ENCODE peak calls at places on chromosomes 1 and 21, in eight cellular contexts. A is fibroblast of lung, F is HCT116, S is AG04450, B is lower leg skin, T is psoas muscle, J is colonic mucosa, E is BJ. H is an unnamed sample.

GRCh38 chr1:81513796-81514354 is 286.9 kb upstream of the ADGRL2 start:
- DNase-seq in F (no peak), T (no peak), B (no peak), E (no peak), S (no peak), J (no peak), A (no peak), H (no peak)

GRCh38 chr1:151593651-151594625 is 17.9 kb upstream of the SNX27 start:
- DNase-seq in J (peak; percentile 87), A (peak; percentile 47), S (no peak), T (peak; percentile 72), F (peak; percentile 77), B (peak; percentile 94), E (no peak), H (peak; percentile 82)

GRCh38 chr1:212161231-212161781 is 123.9 kb upstream of the PPP2R5A start:
- DNase-seq in A (peak; percentile 61), F (peak; percentile 13), T (no peak), B (no peak), J (no peak), E (peak; percentile 49), S (peak; percentile 29), H (no peak)

GRCh38 chr1:88892146-88892877 is 945 bp upstream of the GTF2B start:
- DNase-seq in B (no peak), T (no peak), J (no peak), E (no peak), S (no peak), F (peak; percentile 89), A (peak; percentile 81), H (no peak)

GRCh38 chr21:45097827-45098387 is 23.5 kb downstream of the ADARB1 start:
- DNase-seq in J (no peak), T (no peak), E (no peak), A (no peak), B (no peak), F (no peak), S (no peak), H (no peak)

GRCh38 chr1:45037456-45037855 is 25.4 kb downstream of the UROD start:
- DNase-seq in T (no peak), E (no peak), S (no peak), A (no peak), B (no peak), J (no peak), F (no peak), H (no peak)

GRCh38 chr1:6275826-6276764 is 15.2 kb upstream of the GPR153 start:
- DNase-seq in A (peak; percentile 87), B (peak; percentile 91), T (peak; percentile 60), J (peak; percentile 46), S (peak; percentile 66), E (peak; percentile 68), F (no peak), H (no peak)

GRCh38 chr21:44450402-44450801 is 4.9 kb upstream of the LRRC3 start:
- DNase-seq in A (no peak), F (no peak), E (no peak), S (no peak), T (no peak), B (peak; percentile 75), J (no peak), H (no peak)

GRCh38 chr1:170707959-170708666 is 44.2 kb downstream of the PRRX1 start:
- DNase-seq in S (peak; percentile 78), F (peak; percentile 98), T (no peak), A (peak; percentile 95), J (no peak), B (no peak), E (peak; percentile 98), H (no peak)

GRCh38 chr21:27464643-27465042 is 497.8 kb upstream of the ADAMTS5 start:
- DNase-seq in A (no peak), F (no peak), J (no peak), S (no peak), B (no peak), T (no peak), E (no peak), H (no peak)

GRCh38 chr21:27462786-27463185 is 495.9 kb upstream of the ADAMTS5 start:
- DNase-seq in E (no peak), T (no peak), B (no peak), J (no peak), A (no peak), S (no peak), F (no peak), H (no peak)

DNA sequence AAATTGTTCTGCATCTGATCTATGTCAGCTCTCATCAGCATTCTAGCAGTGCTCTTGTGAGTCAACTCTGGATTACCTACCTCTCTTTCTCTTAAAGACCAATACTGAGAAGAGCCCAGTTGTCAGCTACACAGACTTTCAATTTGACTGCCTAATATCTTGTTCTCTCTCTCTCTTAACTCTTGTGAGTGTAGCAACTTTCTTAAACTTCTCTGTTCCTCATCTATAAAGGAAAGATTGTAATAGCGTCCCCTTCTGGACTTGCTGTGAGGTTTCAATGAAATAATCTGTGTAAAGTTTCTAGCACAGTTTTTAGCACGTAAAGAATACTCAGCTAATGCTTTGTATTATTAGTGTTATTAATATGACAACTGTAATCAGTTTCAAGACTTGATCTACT is 499.3 kb upstream of the ADAMTS5 start:
- DNase-seq in A (no peak), T (no peak), J (no peak), E (no peak), F (no peak), S (no peak), B (no peak), H (no peak)
- TF ChIP-seq CTCF in A (no peak), T (no peak), J (no peak), E (no peak), F (no peak), S (no peak), B (no peak), H (no peak)

GRCh38 chr1:26998319-26999300 is 5.1 kb downstream of the TRNP1 start:
- DNase-seq in J (no peak), A (peak; percentile 55), B (no peak), T (no peak), F (no peak), S (no peak), E (no peak), H (no peak)

GRCh38 chr1:27000092-27000816 is 6.8 kb downstream of the TRNP1 start:
- DNase-seq in A (peak; percentile 66), T (no peak), S (no peak), J (no peak), F (no peak), E (no peak), B (no peak), H (no peak)

GRCh38 chr1:27000817-27001460 is 7.4 kb downstream of the TRNP1 start:
- DNase-seq in J (no peak), E (no peak), T (no peak), A (no peak), B (no peak), S (no peak), F (no peak), H (no peak)

GRCh38 chr1:27001570-27002360 is 8.3 kb downstream of the TRNP1 start:
- DNase-seq in E (no peak), T (peak; percentile 37), F (no peak), B (no peak), S (no peak), A (peak; percentile 66), J (no peak), H (peak; percentile 85)

DNA sequence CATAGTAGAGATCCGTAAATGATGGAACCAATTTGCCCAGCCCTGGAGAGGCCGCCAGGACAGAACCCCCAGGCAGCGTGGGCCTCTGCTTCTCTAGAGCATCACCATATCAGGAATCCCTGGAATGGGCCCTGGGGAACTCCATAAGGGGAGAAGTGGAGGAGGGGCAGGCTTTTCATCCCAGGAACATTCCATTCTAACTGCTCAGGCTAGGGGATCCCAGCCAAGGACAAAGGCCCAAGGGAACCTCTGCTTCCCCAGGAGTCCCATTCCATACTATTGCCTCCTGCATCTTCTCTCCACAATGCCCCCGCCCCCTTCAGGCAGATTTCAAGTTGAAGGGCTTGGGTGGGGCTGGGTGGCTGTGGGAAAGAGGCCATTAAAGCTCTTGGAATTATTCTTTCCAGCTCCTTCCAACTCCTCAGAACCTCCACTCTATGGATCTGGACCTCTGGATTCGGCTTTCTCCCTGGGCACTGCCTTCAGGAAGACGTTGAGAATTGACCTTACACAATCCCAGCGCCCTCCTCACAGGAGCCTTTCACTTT is 6.0 kb downstream of the TRNP1 start:
- DNase-seq in B (no peak), F (peak; percentile 83), E (peak; percentile 95), T (peak; percentile 59), S (peak; percentile 95), A (peak; percentile 98), J (no peak), H (peak; percentile 68)
- TF ChIP-seq CTCF in B (no peak), F (no peak), E (peak; percentile 19), T (no peak), S (peak; percentile 1), A (no peak), J (no peak), H (no peak)

GRCh38 chr1:2525524-2525895 is 886 bp downstream of the PANK4 start:
- DNase-seq in E (no peak), B (no peak), F (no peak), A (no peak), S (no peak), T (no peak), J (no peak), H (no peak)

GRCh38 chr1:2522230-2522629 is 4.2 kb downstream of the PANK4 start:
- DNase-seq in E (no peak), J (no peak), S (no peak), T (no peak), F (no peak), B (no peak), A (no peak), H (no peak)

GRCh38 chr1:2520806-2521205 is 5.6 kb downstream of the PANK4 start:
- DNase-seq in B (no peak), T (no peak), F (no peak), A (no peak), J (no peak), S (no peak), E (no peak), H (no peak)

GRCh38 chr1:2523891-2524609 is 2.3 kb downstream of the PANK4 start:
- DNase-seq in J (no peak), F (no peak), T (no peak), A (no peak), E (no peak), B (no peak), S (no peak), H (no peak)

DNA sequence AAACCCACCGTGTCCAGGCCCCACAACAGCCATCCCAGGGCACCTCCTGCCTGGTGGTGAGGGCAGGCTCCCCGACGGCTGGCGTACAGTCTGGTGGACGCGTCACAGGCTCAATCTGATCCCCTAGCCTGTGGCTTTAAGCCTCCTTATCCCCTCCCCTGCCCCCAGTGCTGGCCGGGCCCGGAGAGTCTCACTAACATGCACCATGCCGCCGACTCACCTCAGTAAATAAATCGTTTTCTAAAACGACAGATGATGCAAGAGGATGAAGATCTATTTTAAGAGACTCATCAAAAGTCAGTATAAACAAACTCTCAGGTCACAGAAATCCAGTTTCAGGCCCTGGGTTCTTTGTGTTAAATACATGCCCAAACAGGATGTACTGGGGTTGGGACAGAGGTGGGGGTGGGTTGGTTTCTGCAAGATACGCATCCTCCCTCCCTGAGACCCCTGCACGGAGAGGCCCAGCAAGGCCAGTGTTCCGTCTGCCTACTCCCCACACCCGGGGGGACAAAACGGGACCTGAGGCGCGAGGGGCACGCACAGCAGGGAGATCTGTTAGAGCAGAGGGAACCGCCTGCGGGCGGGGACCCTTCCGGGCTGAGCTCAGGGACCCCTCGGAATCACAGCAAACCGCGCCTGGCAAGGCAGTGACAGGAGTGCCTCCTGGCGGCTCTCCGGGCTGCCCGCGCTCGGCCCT is 3.1 kb downstream of the PANK4 start:
- DNase-seq in J (no peak), F (no peak), S (no peak), A (no peak), E (no peak), T (no peak), B (no peak), H (no peak)
- TF ChIP-seq CTCF in J (no peak), F (no peak), S (peak; percentile 24), A (no peak), E (no peak), T (no peak), B (no peak), H (no peak)

GRCh38 chr1:162300057-162300917 is 76.4 kb downstream of the SPATA46 start:
- DNase-seq in J (no peak), A (no peak), E (no peak), F (no peak), T (no peak), S (no peak), B (no peak), H (no peak)
- TF ChIP-seq CTCF in J (no peak), A (no peak), E (no peak), F (no peak), T (no peak), S (no peak), B (no peak), H (no peak)